ENCODE peak calls at places on chromosomes 3 and 15, in four cellular contexts. J is HCT116, O is upper lobe of right lung, X is endothelial cell. S is an unnamed sample.

GRCh38 chr3:177830411-177830849 is 633.1 kb upstream of the TBL1XR1 start:
- DNase-seq in J (no peak), O (no peak), X (no peak), S (no peak)

GRCh38 chr3:9168230-9168629 is 81.2 kb downstream of the SRGAP3 start:
- DNase-seq in J (no peak), O (no peak), X (no peak), S (no peak)

GRCh38 chr3:127197300-127198150 is 4.6 kb downstream of the PRR23E start:
- DNase-seq in J (no peak), O (no peak), X (no peak), S (no peak)

GRCh38 chr15:69451951-69452701 is 492 bp upstream of the RPLP1 start:
- DNase-seq in J (no peak), O (no peak), X (no peak), S (no peak)

GRCh38 chr15:58517682-58518525 is 86.1 kb downstream of the LIPC start:
- DNase-seq in J (no peak), O (no peak), X (no peak), S (no peak)

GRCh38 chr15:85689729-85690128 is 105.0 kb downstream of the KLHL25 start:
- DNase-seq in J (no peak), O (no peak), X (peak), S (no peak)

GRCh38 chr15:41987925-41988275 is 15.5 kb upstream of the EHD4 start:
- DNase-seq in J (no peak), O (no peak), X (no peak), S (no peak)

GRCh38 chr3:161049683-161050248 is 55.4 kb downstream of the B3GALNT1 start:
- DNase-seq in J (no peak), O (no peak), X (no peak), S (no peak)

GRCh38 chr3:72299321-72299802 is 514.4 kb upstream of the PROK2 start:
- DNase-seq in J (peak), O (no peak), X (no peak), S (no peak)

GRCh38 chr3:74599564-74599963 is 14.9 kb downstream of the CNTN3 start:
- DNase-seq in J (no peak), O (no peak), X (no peak), S (no peak)

GRCh38 chr3:169669816-169670215 is 6.3 kb upstream of the MECOM start:
- DNase-seq in J (no peak), O (no peak), X (no peak), S (no peak)

GRCh38 chr3:115239717-115240116 is 92.6 kb upstream of the ZBTB20 start:
- DNase-seq in J (peak), O (no peak), X (no peak), S (peak)

DNA sequence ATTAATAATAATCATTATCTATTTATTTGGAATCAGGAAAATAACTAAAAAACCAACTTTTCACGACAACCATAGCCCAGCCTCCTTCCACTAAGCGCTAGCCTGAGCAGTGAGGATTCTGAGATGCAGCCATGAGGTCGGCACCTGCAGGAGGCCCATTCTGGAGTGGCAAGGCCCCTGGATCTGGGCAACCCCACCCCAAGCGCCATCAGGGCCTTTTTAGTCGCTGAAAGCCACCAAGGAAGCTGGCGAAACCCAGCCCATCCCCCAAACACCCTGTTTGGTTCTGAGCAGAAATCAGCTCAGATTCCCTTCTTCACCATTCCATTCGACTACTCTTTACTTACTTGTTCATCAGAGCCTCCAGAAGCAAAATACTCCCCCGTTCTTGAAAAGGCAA is 29.5 kb downstream of the POC1A start:
- DNase-seq in J (no peak), O (no peak), X (no peak), S (no peak)
- TF ChIP-seq CTCF in J (no peak), O (no peak), X (no peak), S (no peak)

GRCh38 chr3:50177346-50177745 is 14.1 kb upstream of the GNAT1 start:
- DNase-seq in J (no peak), O (no peak), X (no peak), S (no peak)
- TF ChIP-seq CTCF in J (no peak), O (no peak), X (no peak), S (no peak)

DNA sequence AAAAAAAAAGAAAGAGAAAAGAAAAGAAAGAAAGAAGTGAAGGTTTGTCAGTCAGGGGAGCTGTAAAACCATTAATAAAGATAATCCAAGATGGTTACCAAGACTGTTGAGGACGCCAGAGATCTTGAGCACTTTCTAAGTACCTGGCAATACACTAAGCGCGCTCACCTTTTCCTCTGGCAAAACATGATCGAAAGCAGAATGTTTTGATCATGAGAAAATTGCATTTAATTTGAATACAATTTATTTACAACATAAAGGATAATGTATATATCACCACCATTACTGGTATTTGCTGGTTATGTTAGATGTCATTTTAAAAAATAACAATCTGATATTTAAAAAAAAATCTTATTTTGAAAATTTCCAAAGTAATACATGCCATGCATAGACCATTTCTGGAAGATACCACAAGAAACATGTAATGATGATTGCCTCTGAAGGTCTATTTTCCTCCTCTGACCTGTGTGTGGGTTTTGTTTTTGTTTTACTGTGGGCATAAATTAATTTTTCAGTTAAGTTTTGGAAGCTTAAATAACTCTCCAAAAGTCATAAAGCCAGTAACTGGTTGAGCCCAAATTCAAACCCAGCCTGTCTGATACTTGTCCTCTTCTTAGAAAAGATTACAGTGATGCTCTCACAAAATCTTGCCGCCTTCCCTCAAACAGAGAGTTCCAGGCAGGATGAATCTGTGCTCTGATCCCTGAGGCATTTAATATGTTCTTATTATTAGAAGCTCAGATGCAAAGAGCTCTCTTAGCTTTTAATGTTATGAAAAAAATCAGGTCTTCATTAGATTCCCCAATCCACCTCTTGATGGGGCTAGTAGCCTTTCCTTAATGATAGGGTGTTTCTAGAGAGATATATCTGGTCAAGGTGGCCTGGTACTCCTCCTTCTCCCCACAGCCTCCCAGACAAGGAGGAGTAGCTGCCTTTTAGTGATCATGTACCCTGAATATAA is 2.0 kb downstream of the B2M start:
- DNase-seq in J (no peak), O (no peak), X (no peak), S (no peak)
- TF ChIP-seq CTCF in J (peak), O (peak), X (no peak), S (no peak)

DNA sequence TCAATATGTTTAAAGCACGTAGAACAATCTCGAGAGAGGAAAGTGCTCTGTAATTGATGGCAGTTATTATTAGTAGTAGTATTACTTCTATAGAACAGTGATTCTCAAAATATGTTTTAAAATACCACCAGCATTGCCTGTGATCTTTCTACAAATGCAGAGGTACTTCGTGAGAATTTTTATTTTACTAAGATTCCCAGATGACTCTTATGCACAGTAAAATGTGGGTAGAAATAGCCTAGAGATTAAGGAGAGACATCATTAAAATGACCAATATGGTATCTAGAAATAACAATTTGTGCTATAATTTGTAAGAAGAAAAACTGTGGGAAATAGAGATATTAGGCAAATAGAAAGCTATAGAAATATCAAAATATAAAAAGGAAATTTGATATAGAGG is 157.9 kb downstream of the SUCNR1 start:
- DNase-seq in J (no peak), O (no peak), X (no peak), S (no peak)
- TF ChIP-seq CTCF in J (no peak), O (no peak), X (no peak), S (no peak)

DNA sequence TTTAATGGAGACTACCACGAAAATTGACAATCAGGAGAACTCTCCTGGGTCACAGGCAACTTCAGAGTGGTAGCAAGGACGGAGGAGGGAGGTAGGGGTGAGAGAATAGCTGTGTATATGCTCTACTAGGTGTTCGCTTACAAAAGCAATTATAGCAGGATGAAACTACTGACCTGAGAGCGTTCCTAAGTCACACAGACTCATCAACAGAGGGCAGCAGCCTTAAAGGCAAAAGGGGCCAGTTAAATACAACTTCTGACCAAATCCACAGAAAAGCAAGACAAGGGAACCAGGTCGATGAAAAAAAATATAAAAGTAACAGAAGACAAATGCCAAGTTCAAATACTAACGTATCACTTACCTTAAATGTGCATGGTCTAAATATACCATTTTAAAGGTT is 894.6 kb downstream of the PLOD2 start:
- DNase-seq in J (peak), O (no peak), X (no peak), S (no peak)
- TF ChIP-seq CTCF in J (peak), O (no peak), X (no peak), S (no peak)

DNA sequence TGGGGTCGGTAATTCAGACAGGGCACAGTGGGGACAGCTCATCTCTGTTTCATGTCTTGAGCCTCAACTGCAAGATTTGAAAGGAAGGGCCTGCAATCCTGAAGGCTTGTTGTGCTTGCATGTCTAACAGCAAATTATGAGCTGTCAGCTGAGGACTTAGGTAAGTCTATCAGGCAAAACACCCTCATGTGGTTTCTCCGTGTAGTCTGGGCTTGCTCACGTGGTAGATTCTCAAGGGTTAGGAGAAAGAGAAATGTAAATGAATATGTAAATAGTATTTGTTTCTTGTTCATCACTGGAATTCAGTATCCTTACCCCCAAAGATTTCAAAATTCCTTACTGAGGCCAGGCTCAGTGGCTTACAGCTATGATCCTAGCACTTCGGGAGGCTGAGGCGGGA is 30.1 kb upstream of the HYKK start:
- DNase-seq in J (no peak), O (no peak), X (no peak), S (no peak)
- TF ChIP-seq CTCF in J (no peak), O (no peak), X (no peak), S (no peak)

DNA sequence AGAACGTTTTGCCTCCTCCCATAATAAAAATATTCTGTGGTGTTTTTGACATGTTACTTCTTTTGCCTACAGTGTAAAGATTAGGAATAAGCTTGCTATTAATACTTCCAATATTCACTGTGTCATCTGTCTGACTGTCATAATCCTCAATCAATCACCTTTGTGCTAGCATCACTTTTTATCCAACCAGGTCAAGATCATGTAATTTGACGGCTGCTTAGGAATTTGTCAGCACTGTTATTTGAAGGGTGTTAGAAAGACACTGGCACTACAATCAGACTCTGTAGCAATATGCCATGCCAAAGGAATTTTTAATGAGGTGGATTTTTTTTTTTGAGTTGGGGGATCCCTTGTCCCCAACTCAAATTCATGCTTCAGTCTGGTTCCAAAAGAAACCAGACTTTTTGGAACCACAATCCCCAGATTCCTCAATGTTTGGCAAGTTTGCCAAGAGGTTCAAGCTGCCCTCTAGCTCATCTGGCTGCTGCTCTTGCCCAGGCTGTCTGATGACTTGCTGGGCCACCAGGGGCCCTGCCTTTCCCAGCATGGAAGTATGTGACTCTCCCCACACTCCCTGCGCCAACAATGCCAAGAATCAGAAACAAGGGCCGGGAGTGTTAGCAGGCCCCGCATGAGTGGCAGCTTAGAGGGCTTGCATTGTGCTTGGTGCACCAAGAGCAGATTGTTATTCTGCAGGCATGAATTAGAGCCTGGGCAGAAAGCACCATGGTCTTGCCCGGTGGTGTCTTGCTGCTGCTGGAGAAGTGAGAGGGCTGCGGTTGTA is 58.6 kb upstream of the TSC22D2 start:
- DNase-seq in J (no peak), O (peak), X (no peak), S (peak)
- TF ChIP-seq CTCF in J (no peak), O (no peak), X (no peak), S (no peak)

DNA sequence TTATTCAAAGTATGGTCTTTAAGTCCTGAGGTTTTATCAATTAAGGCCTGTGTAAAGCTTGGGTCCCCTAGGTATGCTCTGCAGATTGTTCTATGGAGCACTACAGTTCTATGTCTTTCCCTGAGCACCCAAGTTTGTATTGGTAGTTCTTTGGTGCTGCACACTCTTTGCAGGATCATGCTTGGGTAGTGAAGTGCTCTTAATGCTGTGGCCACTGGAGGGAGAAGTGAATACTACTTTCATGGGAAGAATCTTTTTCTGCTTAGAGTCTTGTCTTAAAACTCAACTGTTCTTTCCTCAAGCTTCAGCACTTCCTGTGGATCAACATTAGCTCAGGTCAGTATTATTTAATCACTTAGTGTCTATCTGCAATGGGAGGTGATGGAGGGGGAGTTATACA is 93.6 kb upstream of the CFAP20DC start:
- DNase-seq in J (peak), O (no peak), X (no peak), S (no peak)
- TF ChIP-seq CTCF in J (peak), O (no peak), X (no peak), S (no peak)